ENCODE peak calls at places on chromosomes 12 and 14, in five cellular contexts. One of them, this sample, is unnamed.

GRCh38 chr12:108850854-108851573 is 6.4 kb downstream of the SSH1 start:
- DNase-seq in ecto neural progenitor cell: no peak
- DNase-seq in T-helper 17 cell: no peak
- DNase-seq in stimulated activated CD8-positive, alpha-beta memory T cell treated with anti-CD3 and anti-CD28 coated beads, Interleukin-2, amount 100 ng/mL, for 1 hour: no peak
- DNase-seq in GM04503: no peak
- DNase-seq in this sample: peak; percentile 73

GRCh38 chr12:91357381-91357780 is 174.8 kb upstream of the DCN start:
- DNase-seq in ecto neural progenitor cell: no peak
- DNase-seq in T-helper 17 cell: no peak
- DNase-seq in stimulated activated CD8-positive, alpha-beta memory T cell treated with anti-CD3 and anti-CD28 coated beads, Interleukin-2, amount 100 ng/mL, for 1 hour: no peak
- DNase-seq in GM04503: no peak
- DNase-seq in this sample: no peak

GRCh38 chr12:39931857-39932256 is 174.0 kb downstream of the SLC2A13 start:
- DNase-seq in ecto neural progenitor cell: no peak
- DNase-seq in T-helper 17 cell: no peak
- DNase-seq in stimulated activated CD8-positive, alpha-beta memory T cell treated with anti-CD3 and anti-CD28 coated beads, Interleukin-2, amount 100 ng/mL, for 1 hour: no peak
- DNase-seq in GM04503: no peak
- DNase-seq in this sample: no peak

GRCh38 chr12:107859367-107859766 is 84.9 kb downstream of the ASCL4 start:
- DNase-seq in ecto neural progenitor cell: no peak
- DNase-seq in T-helper 17 cell: no peak
- DNase-seq in stimulated activated CD8-positive, alpha-beta memory T cell treated with anti-CD3 and anti-CD28 coated beads, Interleukin-2, amount 100 ng/mL, for 1 hour: no peak
- DNase-seq in GM04503: no peak
- DNase-seq in this sample: no peak

GRCh38 chr14:78251308-78251707 is 81.1 kb downstream of the NRXN3 start:
- DNase-seq in ecto neural progenitor cell: no peak
- DNase-seq in T-helper 17 cell: no peak
- DNase-seq in stimulated activated CD8-positive, alpha-beta memory T cell treated with anti-CD3 and anti-CD28 coated beads, Interleukin-2, amount 100 ng/mL, for 1 hour: no peak
- DNase-seq in GM04503: no peak
- DNase-seq in this sample: no peak

GRCh38 chr12:6960291-6961277 is 9.4 kb downstream of the PTPN6 start:
- DNase-seq in ecto neural progenitor cell: peak; percentile 58
- DNase-seq in T-helper 17 cell: no peak
- DNase-seq in stimulated activated CD8-positive, alpha-beta memory T cell treated with anti-CD3 and anti-CD28 coated beads, Interleukin-2, amount 100 ng/mL, for 1 hour: no peak
- DNase-seq in GM04503: no peak
- DNase-seq in this sample: peak; percentile 17

GRCh38 chr14:89013098-89013504 is 188.7 kb downstream of the TTC8 start:
- DNase-seq in ecto neural progenitor cell: no peak
- DNase-seq in T-helper 17 cell: no peak
- DNase-seq in stimulated activated CD8-positive, alpha-beta memory T cell treated with anti-CD3 and anti-CD28 coated beads, Interleukin-2, amount 100 ng/mL, for 1 hour: no peak
- DNase-seq in GM04503: no peak
- DNase-seq in this sample: peak; percentile 19

GRCh38 chr12:120240495-120240833 is 25.1 kb downstream of the PXN start:
- DNase-seq in ecto neural progenitor cell: no peak
- DNase-seq in T-helper 17 cell: no peak
- DNase-seq in stimulated activated CD8-positive, alpha-beta memory T cell treated with anti-CD3 and anti-CD28 coated beads, Interleukin-2, amount 100 ng/mL, for 1 hour: no peak
- DNase-seq in GM04503: no peak
- DNase-seq in this sample: no peak

GRCh38 chr14:99318091-99318958 is 46.3 kb upstream of the BCL11B start:
- DNase-seq in ecto neural progenitor cell: no peak
- DNase-seq in T-helper 17 cell: no peak
- DNase-seq in stimulated activated CD8-positive, alpha-beta memory T cell treated with anti-CD3 and anti-CD28 coated beads, Interleukin-2, amount 100 ng/mL, for 1 hour: no peak
- DNase-seq in GM04503: no peak
- DNase-seq in this sample: no peak

GRCh38 chr12:4664111-4664510 is 15.2 kb downstream of the NDUFA9 start:
- DNase-seq in ecto neural progenitor cell: no peak
- DNase-seq in T-helper 17 cell: no peak
- DNase-seq in stimulated activated CD8-positive, alpha-beta memory T cell treated with anti-CD3 and anti-CD28 coated beads, Interleukin-2, amount 100 ng/mL, for 1 hour: no peak
- DNase-seq in GM04503: peak; percentile 77
- DNase-seq in this sample: peak; percentile 86

GRCh38 chr12:21656931-21657335 is 709 bp downstream of the LDHB start:
- DNase-seq in ecto neural progenitor cell: peak; percentile 60
- DNase-seq in T-helper 17 cell: peak; percentile 13
- DNase-seq in stimulated activated CD8-positive, alpha-beta memory T cell treated with anti-CD3 and anti-CD28 coated beads, Interleukin-2, amount 100 ng/mL, for 1 hour: no peak
- DNase-seq in GM04503: no peak
- DNase-seq in this sample: peak; percentile 28

GRCh38 chr12:49733219-49734017 is 7.9 kb upstream of the TMBIM6 start:
- DNase-seq in ecto neural progenitor cell: no peak
- DNase-seq in T-helper 17 cell: no peak
- DNase-seq in stimulated activated CD8-positive, alpha-beta memory T cell treated with anti-CD3 and anti-CD28 coated beads, Interleukin-2, amount 100 ng/mL, for 1 hour: no peak
- DNase-seq in GM04503: no peak
- DNase-seq in this sample: no peak

GRCh38 chr14:69572634-69573135 is 2.0 kb downstream of the CCDC177 start:
- DNase-seq in ecto neural progenitor cell: no peak
- DNase-seq in T-helper 17 cell: no peak
- DNase-seq in stimulated activated CD8-positive, alpha-beta memory T cell treated with anti-CD3 and anti-CD28 coated beads, Interleukin-2, amount 100 ng/mL, for 1 hour: no peak
- DNase-seq in GM04503: no peak
- DNase-seq in this sample: no peak

GRCh38 chr12:66514581-66514980 is 164.3 kb downstream of the GRIP1 start:
- DNase-seq in ecto neural progenitor cell: no peak
- DNase-seq in T-helper 17 cell: no peak
- DNase-seq in stimulated activated CD8-positive, alpha-beta memory T cell treated with anti-CD3 and anti-CD28 coated beads, Interleukin-2, amount 100 ng/mL, for 1 hour: no peak
- DNase-seq in GM04503: peak; percentile 3
- DNase-seq in this sample: peak; percentile 31

GRCh38 chr14:94005324-94005723 is 8.2 kb downstream of the CCDC197 start:
- DNase-seq in ecto neural progenitor cell: no peak
- DNase-seq in T-helper 17 cell: no peak
- DNase-seq in stimulated activated CD8-positive, alpha-beta memory T cell treated with anti-CD3 and anti-CD28 coated beads, Interleukin-2, amount 100 ng/mL, for 1 hour: no peak
- DNase-seq in GM04503: no peak
- DNase-seq in this sample: no peak

GRCh38 chr12:52193991-52194390 is 2.2 kb upstream of the KRT80 start:
- DNase-seq in ecto neural progenitor cell: no peak
- DNase-seq in T-helper 17 cell: no peak
- DNase-seq in stimulated activated CD8-positive, alpha-beta memory T cell treated with anti-CD3 and anti-CD28 coated beads, Interleukin-2, amount 100 ng/mL, for 1 hour: no peak
- DNase-seq in GM04503: no peak
- DNase-seq in this sample: no peak

GRCh38 chr12:6699989-6700645 is 498 bp downstream of the PIANP start:
- DNase-seq in ecto neural progenitor cell: peak; percentile 82
- DNase-seq in T-helper 17 cell: no peak
- DNase-seq in stimulated activated CD8-positive, alpha-beta memory T cell treated with anti-CD3 and anti-CD28 coated beads, Interleukin-2, amount 100 ng/mL, for 1 hour: no peak
- DNase-seq in GM04503: no peak
- DNase-seq in this sample: peak; percentile 26

GRCh38 chr14:38731962-38732361 is 371.1 kb downstream of the SEC23A start:
- DNase-seq in ecto neural progenitor cell: no peak
- DNase-seq in T-helper 17 cell: no peak
- DNase-seq in stimulated activated CD8-positive, alpha-beta memory T cell treated with anti-CD3 and anti-CD28 coated beads, Interleukin-2, amount 100 ng/mL, for 1 hour: no peak
- DNase-seq in GM04503: no peak
- DNase-seq in this sample: no peak